ENCODE peak calls at places on chromosomes 16 and 17, in ten cellular contexts. P is head of caudate nucleus; Z is stimulated activated effector memory CD8-positive, alpha-beta T cell treated with anti-CD3 and anti-CD28 coated beads, Interleukin-12 subunit alpha, Interleukin-12 subunit beta, amount 100 ng/mL, for 72 hours; T is Calu3; O is AG04450; R is HFFc6; U is AG20443; X is activated T-cell treated with anti-CD3 and anti-CD28 coated beads, Interleukin-2, amount 50 U/mL, for 72 hours; K is glomerular endothelial cell; G is central memory CD8-positive, alpha-beta T cell. B is an unnamed sample.

GRCh38 chr16:24537474-24538337 is 1.7 kb upstream of the RBBP6 start:
- DNase-seq in O (no peak), Z (no peak), G (no peak), T (no peak), U (peak), X (no peak), K (no peak), P (no peak), R (no peak), B (no peak)

GRCh38 chr16:85400305-85401205 is 212.6 kb upstream of the GSE1 start:
- DNase-seq in P (no peak), X (no peak), O (no peak), T (no peak), Z (no peak), R (no peak), U (no peak), G (no peak), K (no peak), B (no peak)

GRCh38 chr16:48817032-48817431 is 207.1 kb upstream of the N4BP1 start:
- DNase-seq in P (no peak), X (no peak), R (no peak), K (no peak), O (no peak), Z (no peak), G (no peak), U (no peak), T (no peak), B (no peak)

GRCh38 chr17:3916013-3916696 is at the start of gene P2RX1:
- DNase-seq in Z (no peak), X (peak), T (no peak), O (no peak), G (peak), P (no peak), K (no peak), U (no peak), R (no peak), B (no peak)

GRCh38 chr16:31508706-31509523 is 724 bp upstream of the RUSF1 start:
- DNase-seq in P (no peak), T (no peak), O (no peak), K (no peak), Z (no peak), R (peak), G (no peak), X (no peak), U (peak), B (peak)

GRCh38 chr17:50551433-50551815 is 4.5 kb downstream of the SPATA20 start:
- DNase-seq in U (no peak), Z (no peak), P (no peak), X (no peak), O (no peak), G (no peak), T (no peak), R (no peak), K (no peak), B (no peak)

GRCh38 chr17:76408037-76408849 is 23.8 kb downstream of the SPHK1 start:
- DNase-seq in O (no peak), Z (peak), R (peak), T (peak), X (peak), P (no peak), K (no peak), U (peak), G (peak), B (peak)

GRCh38 chr16:59510008-59510424 is 775.9 kb upstream of the GOT2 start:
- DNase-seq in U (peak), G (no peak), R (no peak), X (no peak), O (no peak), K (no peak), P (peak), Z (no peak), T (no peak), B (no peak)

GRCh38 chr17:4127555-4127954 is 15.3 kb downstream of the ZZEF1 start:
- DNase-seq in R (no peak), U (no peak), Z (no peak), G (no peak), P (no peak), O (no peak), X (no peak), T (no peak), K (no peak), B (no peak)

GRCh38 chr17:82582208-82582607 is 62.7 kb downstream of the FOXK2 start:
- DNase-seq in X (no peak), T (no peak), G (no peak), R (no peak), P (no peak), O (no peak), U (no peak), K (no peak), Z (no peak), B (peak)

GRCh38 chr17:44931376-44931775 is 16.1 kb upstream of the GFAP start:
- DNase-seq in K (no peak), Z (no peak), R (no peak), G (no peak), U (no peak), T (no peak), O (no peak), P (no peak), X (no peak), B (no peak)

GRCh38 chr17:46929413-46929812 is 6.5 kb downstream of the GOSR2 start:
- DNase-seq in U (no peak), O (no peak), T (no peak), P (no peak), Z (no peak), R (peak), K (no peak), X (no peak), G (no peak), B (peak)

GRCh38 chr16:71499775-71500364 is 10.7 kb upstream of the ZNF19 start:
- DNase-seq in T (peak), G (peak), R (peak), O (peak), U (peak), Z (peak), X (peak), K (no peak), P (no peak), B (peak)

GRCh38 chr17:47315451-47316266 is 8.1 kb upstream of the EFCAB13 start:
- DNase-seq in T (peak), K (no peak), Z (no peak), G (no peak), P (no peak), R (peak), U (peak), X (peak), O (peak), B (peak)

GRCh38 chr17:36943250-36944220 is 5.2 kb upstream of the AATF start:
- DNase-seq in P (no peak), U (peak), K (no peak), R (no peak), O (no peak), G (no peak), Z (peak), X (peak), T (no peak), B (peak)

GRCh38 chr17:76202516-76202915 is 37.8 kb downstream of the RNF157 start:
- DNase-seq in Z (no peak), X (no peak), G (no peak), O (no peak), R (peak), K (no peak), T (no peak), P (no peak), U (no peak), B (peak)

GRCh38 chr16:9500872-9501271 is 409.4 kb downstream of the HAPSTR1 start:
- DNase-seq in R (no peak), G (no peak), K (no peak), P (no peak), Z (no peak), U (no peak), T (no peak), O (no peak), X (no peak), B (no peak)

GRCh38 chr17:79624658-79625478 is 14.0 kb upstream of the RBFOX3 start:
- DNase-seq in U (no peak), X (no peak), O (no peak), R (no peak), G (no peak), Z (no peak), P (no peak), T (no peak), K (no peak), B (no peak)

GRCh38 chr16:85172465-85173071 is 60.3 kb upstream of the CIBAR2 start:
- DNase-seq in K (no peak), T (peak), R (peak), O (no peak), X (no peak), G (no peak), Z (no peak), P (no peak), U (peak), B (peak)

GRCh38 chr17:63675231-63675606 is 24.7 kb downstream of the LIMD2 start:
- DNase-seq in G (no peak), O (no peak), R (no peak), Z (no peak), T (no peak), P (no peak), X (no peak), U (no peak), K (no peak), B (no peak)

GRCh38 chr16:10922328-10923145 is 19.7 kb downstream of the DEXI start:
- DNase-seq in Z (no peak), X (no peak), O (no peak), G (no peak), K (no peak), U (peak), R (no peak), P (no peak), T (no peak), B (peak)

GRCh38 chr17:44604149-44605115 is 47.1 kb downstream of the FZD2 start:
- DNase-seq in T (no peak), Z (no peak), U (no peak), R (no peak), O (no peak), G (no peak), K (no peak), P (no peak), X (no peak), B (no peak)

GRCh38 chr17:62680541-62681052 is 53.1 kb downstream of the MRC2 start:
- DNase-seq in T (peak), O (no peak), Z (no peak), R (no peak), K (no peak), U (no peak), P (peak), G (no peak), X (no peak), B (no peak)

GRCh38 chr17:1906622-1907021 is 76.8 kb downstream of the RPA1 start:
- DNase-seq in T (no peak), Z (no peak), K (no peak), G (no peak), R (no peak), U (no peak), P (no peak), O (no peak), X (no peak), B (no peak)

GRCh38 chr17:40582328-40582901 is 17.1 kb upstream of the CCR7 start:
- DNase-seq in T (peak), U (no peak), O (no peak), K (peak), X (peak), Z (no peak), P (no peak), R (no peak), G (peak), B (no peak)

GRCh38 chr16:69131167-69131748 is 1.1 kb downstream of the CHTF8 start:
- DNase-seq in Z (no peak), X (no peak), K (no peak), R (no peak), O (no peak), P (no peak), T (no peak), G (no peak), U (peak), B (peak)